ENCODE peak calls at places on chromosome 6, in eight cellular contexts. One of them, this sample, is unnamed.

GRCh38 chr6:113873043-113873667 is 16.0 kb downstream of the MARCKS start:
- DNase-seq in GM04503: no peak
- DNase-seq in ureter: peak
- DNase-seq in anterior cingulate cortex: peak
- DNase-seq in stimulated activated CD4-positive, alpha-beta T cell treated with anti-CD3 and anti-CD28 coated beads, Interleukin-4, amount 100 ng/mL, for 1 hour: no peak
- DNase-seq in Karpas-422: peak
- DNase-seq in OCI-LY7: peak
- DNase-seq in upper lobe of right lung: peak
- DNase-seq in this sample: no peak

GRCh38 chr6:12886961-12887775 is 170.6 kb downstream of the PHACTR1 start:
- DNase-seq in upper lobe of right lung: no peak
- DNase-seq in stimulated activated CD4-positive, alpha-beta T cell treated with anti-CD3 and anti-CD28 coated beads, Interleukin-4, amount 100 ng/mL, for 1 hour: no peak
- DNase-seq in anterior cingulate cortex: no peak
- DNase-seq in OCI-LY7: no peak
- DNase-seq in ureter: no peak
- DNase-seq in Karpas-422: no peak
- DNase-seq in GM04503: no peak
- DNase-seq in this sample: no peak

GRCh38 chr6:149425754-149426153 is 25.7 kb downstream of the SUMO4 start:
- DNase-seq in anterior cingulate cortex: no peak
- DNase-seq in OCI-LY7: no peak
- DNase-seq in GM04503: no peak
- DNase-seq in ureter: no peak
- DNase-seq in upper lobe of right lung: no peak
- DNase-seq in stimulated activated CD4-positive, alpha-beta T cell treated with anti-CD3 and anti-CD28 coated beads, Interleukin-4, amount 100 ng/mL, for 1 hour: no peak
- DNase-seq in Karpas-422: no peak
- DNase-seq in this sample: no peak

GRCh38 chr6:85298553-85298952 is 151.3 kb upstream of the NT5E start:
- DNase-seq in anterior cingulate cortex: no peak
- DNase-seq in stimulated activated CD4-positive, alpha-beta T cell treated with anti-CD3 and anti-CD28 coated beads, Interleukin-4, amount 100 ng/mL, for 1 hour: no peak
- DNase-seq in ureter: no peak
- DNase-seq in upper lobe of right lung: no peak
- DNase-seq in GM04503: no peak
- DNase-seq in Karpas-422: no peak
- DNase-seq in OCI-LY7: no peak
- DNase-seq in this sample: no peak

GRCh38 chr6:21792177-21792576 is 198.6 kb downstream of the SOX4 start:
- DNase-seq in anterior cingulate cortex: no peak
- DNase-seq in ureter: no peak
- DNase-seq in stimulated activated CD4-positive, alpha-beta T cell treated with anti-CD3 and anti-CD28 coated beads, Interleukin-4, amount 100 ng/mL, for 1 hour: no peak
- DNase-seq in Karpas-422: no peak
- DNase-seq in OCI-LY7: no peak
- DNase-seq in GM04503: no peak
- DNase-seq in upper lobe of right lung: no peak
- DNase-seq in this sample: no peak

GRCh38 chr6:108260126-108260808 is 573 bp downstream of the SNX3 start:
- DNase-seq in Karpas-422: peak
- DNase-seq in anterior cingulate cortex: peak
- DNase-seq in ureter: no peak
- DNase-seq in GM04503: peak
- DNase-seq in upper lobe of right lung: peak
- DNase-seq in stimulated activated CD4-positive, alpha-beta T cell treated with anti-CD3 and anti-CD28 coated beads, Interleukin-4, amount 100 ng/mL, for 1 hour: peak
- DNase-seq in OCI-LY7: peak
- DNase-seq in this sample: no peak

GRCh38 chr6:40442591-40442990 is 144.6 kb downstream of the LRFN2 start:
- DNase-seq in Karpas-422: no peak
- DNase-seq in stimulated activated CD4-positive, alpha-beta T cell treated with anti-CD3 and anti-CD28 coated beads, Interleukin-4, amount 100 ng/mL, for 1 hour: no peak
- DNase-seq in upper lobe of right lung: no peak
- DNase-seq in ureter: no peak
- DNase-seq in OCI-LY7: no peak
- DNase-seq in anterior cingulate cortex: no peak
- DNase-seq in GM04503: no peak
- DNase-seq in this sample: no peak

GRCh38 chr6:97068211-97068610 is 143.7 kb downstream of the KLHL32 start:
- DNase-seq in OCI-LY7: peak
- DNase-seq in GM04503: no peak
- DNase-seq in Karpas-422: peak
- DNase-seq in ureter: no peak
- DNase-seq in anterior cingulate cortex: no peak
- DNase-seq in stimulated activated CD4-positive, alpha-beta T cell treated with anti-CD3 and anti-CD28 coated beads, Interleukin-4, amount 100 ng/mL, for 1 hour: no peak
- DNase-seq in upper lobe of right lung: no peak
- DNase-seq in this sample: no peak

GRCh38 chr6:139080255-139080920 is 51.8 kb downstream of the ABRACL start:
- DNase-seq in upper lobe of right lung: no peak
- DNase-seq in Karpas-422: no peak
- DNase-seq in GM04503: no peak
- DNase-seq in ureter: no peak
- DNase-seq in OCI-LY7: no peak
- DNase-seq in stimulated activated CD4-positive, alpha-beta T cell treated with anti-CD3 and anti-CD28 coated beads, Interleukin-4, amount 100 ng/mL, for 1 hour: no peak
- DNase-seq in anterior cingulate cortex: no peak
- DNase-seq in this sample: no peak

GRCh38 chr6:150142304-150142656 is 564 bp upstream of the PPP1R14C start:
- DNase-seq in anterior cingulate cortex: peak
- DNase-seq in stimulated activated CD4-positive, alpha-beta T cell treated with anti-CD3 and anti-CD28 coated beads, Interleukin-4, amount 100 ng/mL, for 1 hour: no peak
- DNase-seq in ureter: no peak
- DNase-seq in Karpas-422: no peak
- DNase-seq in GM04503: peak
- DNase-seq in upper lobe of right lung: peak
- DNase-seq in OCI-LY7: no peak
- DNase-seq in this sample: no peak

GRCh38 chr6:118761643-118762042 is 110.3 kb upstream of the CEP85L start:
- DNase-seq in OCI-LY7: no peak
- DNase-seq in GM04503: no peak
- DNase-seq in ureter: no peak
- DNase-seq in stimulated activated CD4-positive, alpha-beta T cell treated with anti-CD3 and anti-CD28 coated beads, Interleukin-4, amount 100 ng/mL, for 1 hour: no peak
- DNase-seq in upper lobe of right lung: no peak
- DNase-seq in anterior cingulate cortex: no peak
- DNase-seq in Karpas-422: no peak
- DNase-seq in this sample: no peak

GRCh38 chr6:110653381-110653780 is 161.9 kb downstream of the CDK19 start:
- DNase-seq in GM04503: no peak
- DNase-seq in ureter: no peak
- DNase-seq in stimulated activated CD4-positive, alpha-beta T cell treated with anti-CD3 and anti-CD28 coated beads, Interleukin-4, amount 100 ng/mL, for 1 hour: no peak
- DNase-seq in Karpas-422: no peak
- DNase-seq in anterior cingulate cortex: no peak
- DNase-seq in OCI-LY7: no peak
- DNase-seq in upper lobe of right lung: no peak
- DNase-seq in this sample: no peak

GRCh38 chr6:56488281-56488680 is 154.4 kb downstream of the DST start:
- DNase-seq in stimulated activated CD4-positive, alpha-beta T cell treated with anti-CD3 and anti-CD28 coated beads, Interleukin-4, amount 100 ng/mL, for 1 hour: no peak
- DNase-seq in upper lobe of right lung: no peak
- DNase-seq in anterior cingulate cortex: no peak
- DNase-seq in Karpas-422: no peak
- DNase-seq in ureter: no peak
- DNase-seq in OCI-LY7: no peak
- DNase-seq in GM04503: no peak
- DNase-seq in this sample: no peak

GRCh38 chr6:113500221-113500620 is 356.9 kb upstream of the MARCKS start:
- DNase-seq in upper lobe of right lung: no peak
- DNase-seq in OCI-LY7: no peak
- DNase-seq in anterior cingulate cortex: no peak
- DNase-seq in GM04503: no peak
- DNase-seq in Karpas-422: no peak
- DNase-seq in stimulated activated CD4-positive, alpha-beta T cell treated with anti-CD3 and anti-CD28 coated beads, Interleukin-4, amount 100 ng/mL, for 1 hour: no peak
- DNase-seq in ureter: no peak
- DNase-seq in this sample: no peak

GRCh38 chr6:32154514-32155161 is 697 bp downstream of the PPT2 start:
- DNase-seq in stimulated activated CD4-positive, alpha-beta T cell treated with anti-CD3 and anti-CD28 coated beads, Interleukin-4, amount 100 ng/mL, for 1 hour: peak
- DNase-seq in Karpas-422: peak
- DNase-seq in GM04503: no peak
- DNase-seq in upper lobe of right lung: peak
- DNase-seq in OCI-LY7: peak
- DNase-seq in ureter: peak
- DNase-seq in anterior cingulate cortex: peak
- DNase-seq in this sample: no peak

GRCh38 chr6:37525460-37526357 is 26.0 kb upstream of the CCDC167 start:
- DNase-seq in OCI-LY7: no peak
- DNase-seq in anterior cingulate cortex: no peak
- DNase-seq in Karpas-422: peak
- DNase-seq in stimulated activated CD4-positive, alpha-beta T cell treated with anti-CD3 and anti-CD28 coated beads, Interleukin-4, amount 100 ng/mL, for 1 hour: no peak
- DNase-seq in GM04503: no peak
- DNase-seq in ureter: no peak
- DNase-seq in upper lobe of right lung: no peak
- DNase-seq in this sample: no peak

GRCh38 chr6:15551262-15551661 is 111.6 kb downstream of the DTNBP1 start:
- DNase-seq in ureter: no peak
- DNase-seq in anterior cingulate cortex: no peak
- DNase-seq in stimulated activated CD4-positive, alpha-beta T cell treated with anti-CD3 and anti-CD28 coated beads, Interleukin-4, amount 100 ng/mL, for 1 hour: no peak
- DNase-seq in Karpas-422: no peak
- DNase-seq in upper lobe of right lung: no peak
- DNase-seq in GM04503: no peak
- DNase-seq in OCI-LY7: no peak
- DNase-seq in this sample: no peak

GRCh38 chr6:38176797-38177751 is 357.5 kb downstream of the ZFAND3 start:
- DNase-seq in anterior cingulate cortex: no peak
- DNase-seq in upper lobe of right lung: peak
- DNase-seq in Karpas-422: no peak
- DNase-seq in stimulated activated CD4-positive, alpha-beta T cell treated with anti-CD3 and anti-CD28 coated beads, Interleukin-4, amount 100 ng/mL, for 1 hour: no peak
- DNase-seq in OCI-LY7: no peak
- DNase-seq in GM04503: no peak
- DNase-seq in ureter: no peak
- DNase-seq in this sample: no peak

GRCh38 chr6:124334359-124334758 is 530.7 kb downstream of the NKAIN2 start:
- DNase-seq in upper lobe of right lung: no peak
- DNase-seq in ureter: no peak
- DNase-seq in GM04503: no peak
- DNase-seq in Karpas-422: no peak
- DNase-seq in stimulated activated CD4-positive, alpha-beta T cell treated with anti-CD3 and anti-CD28 coated beads, Interleukin-4, amount 100 ng/mL, for 1 hour: no peak
- DNase-seq in OCI-LY7: no peak
- DNase-seq in anterior cingulate cortex: no peak
- DNase-seq in this sample: no peak

GRCh38 chr6:133680994-133681393 is 207.9 kb upstream of the TCF21 start:
- DNase-seq in anterior cingulate cortex: no peak
- DNase-seq in ureter: no peak
- DNase-seq in OCI-LY7: no peak
- DNase-seq in GM04503: no peak
- DNase-seq in stimulated activated CD4-positive, alpha-beta T cell treated with anti-CD3 and anti-CD28 coated beads, Interleukin-4, amount 100 ng/mL, for 1 hour: no peak
- DNase-seq in upper lobe of right lung: no peak
- DNase-seq in Karpas-422: no peak
- DNase-seq in this sample: no peak

GRCh38 chr6:132669690-132670291 is 10.8 kb upstream of the TAAR1 start:
- DNase-seq in OCI-LY7: peak
- DNase-seq in ureter: no peak
- DNase-seq in GM04503: peak
- DNase-seq in anterior cingulate cortex: no peak
- DNase-seq in upper lobe of right lung: no peak
- DNase-seq in Karpas-422: peak
- DNase-seq in stimulated activated CD4-positive, alpha-beta T cell treated with anti-CD3 and anti-CD28 coated beads, Interleukin-4, amount 100 ng/mL, for 1 hour: no peak
- DNase-seq in this sample: no peak

GRCh38 chr6:75528423-75528822 is 34.8 kb upstream of the FILIP1 start:
- DNase-seq in Karpas-422: no peak
- DNase-seq in ureter: no peak
- DNase-seq in anterior cingulate cortex: no peak
- DNase-seq in OCI-LY7: no peak
- DNase-seq in GM04503: peak
- DNase-seq in upper lobe of right lung: no peak
- DNase-seq in stimulated activated CD4-positive, alpha-beta T cell treated with anti-CD3 and anti-CD28 coated beads, Interleukin-4, amount 100 ng/mL, for 1 hour: no peak
- DNase-seq in this sample: no peak

GRCh38 chr6:14702678-14703077 is 543.2 kb upstream of the JARID2 start:
- DNase-seq in upper lobe of right lung: no peak
- DNase-seq in GM04503: no peak
- DNase-seq in stimulated activated CD4-positive, alpha-beta T cell treated with anti-CD3 and anti-CD28 coated beads, Interleukin-4, amount 100 ng/mL, for 1 hour: no peak
- DNase-seq in anterior cingulate cortex: no peak
- DNase-seq in ureter: no peak
- DNase-seq in OCI-LY7: no peak
- DNase-seq in Karpas-422: no peak
- DNase-seq in this sample: no peak

GRCh38 chr6:80594461-80594860 is 488.0 kb downstream of the BCKDHB start:
- DNase-seq in Karpas-422: no peak
- DNase-seq in OCI-LY7: no peak
- DNase-seq in stimulated activated CD4-positive, alpha-beta T cell treated with anti-CD3 and anti-CD28 coated beads, Interleukin-4, amount 100 ng/mL, for 1 hour: no peak
- DNase-seq in anterior cingulate cortex: no peak
- DNase-seq in ureter: no peak
- DNase-seq in upper lobe of right lung: no peak
- DNase-seq in GM04503: no peak
- DNase-seq in this sample: no peak